ENCODE peak calls at places on chromosomes 7 and 10, in four cellular contexts. F is CD4-positive, CD25-positive, alpha-beta regulatory T cell; U is astrocyte of the spinal cord; V is pancreas. O is an unnamed sample.

GRCh38 chr7:79241288-79242055 is 212.0 kb downstream of the MAGI2 start:
- DNase-seq in F (no peak), U (peak), V (no peak), O (peak)

GRCh38 chr10:75283150-75284096 is 47.7 kb upstream of the COMTD1 start:
- DNase-seq in F (no peak), U (peak), V (peak), O (peak)

GRCh38 chr10:18666810-18667209 is 7.6 kb downstream of the ARL5B start:
- DNase-seq in F (no peak), U (peak), V (no peak), O (peak)

GRCh38 chr7:66281678-66282593 is 76.8 kb downstream of the TPST1 start:
- DNase-seq in F (no peak), U (peak), V (no peak), O (peak)

GRCh38 chr10:122326385-122326784 is 48.1 kb upstream of the PLEKHA1 start:
- DNase-seq in F (no peak), U (no peak), V (no peak), O (no peak)

GRCh38 chr7:111827863-111828504 is 265.7 kb upstream of the IMMP2L start:
- DNase-seq in F (no peak), U (peak), V (no peak), O (peak)

GRCh38 chr10:43962346-43963191 is 313.9 kb upstream of the ZNF32 start:
- DNase-seq in F (no peak), U (peak), V (peak), O (no peak)

GRCh38 chr10:92110039-92110794 is 180.7 kb downstream of the CPEB3 start:
- DNase-seq in F (no peak), U (peak), V (no peak), O (no peak)

GRCh38 chr7:2169923-2170575 is 62.7 kb downstream of the MAD1L1 start:
- DNase-seq in F (no peak), U (no peak), V (no peak), O (no peak)

GRCh38 chr10:15140640-15141039 is 27.9 kb downstream of the NMT2 start:
- DNase-seq in F (no peak), U (no peak), V (no peak), O (no peak)

GRCh38 chr10:13555884-13556529 is 27.2 kb upstream of the BEND7 start:
- DNase-seq in F (no peak), U (no peak), V (peak), O (no peak)

GRCh38 chr10:131943021-131943814 is 38.5 kb downstream of the BNIP3 start:
- DNase-seq in F (no peak), U (no peak), V (peak), O (no peak)

GRCh38 chr7:21099432-21099831 is 312.7 kb upstream of the SP8 start:
- DNase-seq in F (no peak), U (no peak), V (no peak), O (no peak)

GRCh38 chr10:97718659-97719142 is 5.2 kb downstream of the MARVELD1 start:
- DNase-seq in F (no peak), U (no peak), V (peak), O (no peak)

GRCh38 chr7:44063894-44064651 is 1.3 kb downstream of the PGAM2 start:
- DNase-seq in F (no peak), U (no peak), V (no peak), O (no peak)

GRCh38 chr7:99473315-99473596 is 566 bp downstream of the ZNF789 start:
- DNase-seq in F (no peak), U (peak), V (no peak), O (peak)

GRCh38 chr7:727104-727805 is at the start of gene PRKAR1B:
- DNase-seq in F (peak), U (no peak), V (peak), O (no peak)

GRCh38 chr10:125024496-125025234 is 82.7 kb downstream of the ZRANB1 start:
- DNase-seq in F (no peak), U (no peak), V (no peak), O (no peak)

GRCh38 chr10:30434273-30435067 is 486 bp downstream of the MAP3K8 start:
- DNase-seq in F (peak), U (peak), V (peak), O (no peak)

GRCh38 chr7:40551685-40552576 is 417.1 kb downstream of the SUGCT start:
- DNase-seq in F (no peak), U (peak), V (no peak), O (peak)

GRCh38 chr10:5105626-5106025 is 11.4 kb downstream of the AKR1C3 start:
- DNase-seq in F (no peak), U (no peak), V (no peak), O (no peak)

GRCh38 chr7:105268511-105269392 is 120.0 kb downstream of the SRPK2 start:
- DNase-seq in F (no peak), U (peak), V (no peak), O (peak)

GRCh38 chr7:3754488-3755365 is 453.7 kb downstream of the SDK1 start:
- DNase-seq in F (no peak), U (peak), V (no peak), O (no peak)

GRCh38 chr10:44376504-44377099 is 8.3 kb downstream of the CXCL12 start:
- DNase-seq in F (no peak), U (no peak), V (no peak), O (peak)

GRCh38 chr10:103564116-103564501 is 70.6 kb downstream of the NEURL1 start:
- DNase-seq in F (no peak), U (no peak), V (no peak), O (no peak)

GRCh38 chr7:108457871-108458270 is 1.6 kb upstream of the NRCAM start:
- DNase-seq in F (no peak), U (no peak), V (no peak), O (no peak)

GRCh38 chr7:108454674-108455523 is 1.3 kb downstream of the NRCAM start:
- DNase-seq in F (no peak), U (peak), V (peak), O (no peak)

GRCh38 chr7:108455833-108456677 is at the start of gene NRCAM:
- DNase-seq in F (no peak), U (peak), V (peak), O (no peak)

GRCh38 chr7:108455524-108455832 is 758 bp downstream of the NRCAM start:
- DNase-seq in F (no peak), U (no peak), V (no peak), O (no peak)

GRCh38 chr7:108456845-108457540 is 757 bp upstream of the NRCAM start:
- DNase-seq in F (no peak), U (no peak), V (no peak), O (no peak)
- H3K4me3 ChIP-seq in F (no peak), U (no peak), V (peak), O (peak)

DNA sequence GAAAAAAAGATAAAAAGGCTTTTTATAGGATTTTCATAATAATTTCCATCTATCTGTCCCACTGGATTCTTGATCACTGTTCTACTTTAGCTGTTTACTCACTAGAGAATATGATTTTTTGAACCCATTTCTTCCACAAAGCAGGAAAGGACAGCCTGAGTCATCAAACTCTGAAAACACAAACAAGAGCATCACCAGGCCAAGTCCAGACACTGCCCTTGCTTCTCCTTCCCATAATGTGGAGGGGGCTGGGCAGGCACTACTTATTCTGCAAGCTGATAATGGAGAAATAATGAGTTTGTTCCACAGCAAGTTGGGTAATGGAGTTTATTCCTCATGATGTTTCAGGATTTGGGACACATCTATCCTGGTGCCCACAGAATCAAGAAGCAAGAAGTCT is 13.0 kb upstream of the KCNIP2 start:
- DNase-seq in F (no peak), U (no peak), V (no peak), O (peak)
- H3K4me3 ChIP-seq in F (no peak), U (no peak), V (no peak), O (no peak)

DNA sequence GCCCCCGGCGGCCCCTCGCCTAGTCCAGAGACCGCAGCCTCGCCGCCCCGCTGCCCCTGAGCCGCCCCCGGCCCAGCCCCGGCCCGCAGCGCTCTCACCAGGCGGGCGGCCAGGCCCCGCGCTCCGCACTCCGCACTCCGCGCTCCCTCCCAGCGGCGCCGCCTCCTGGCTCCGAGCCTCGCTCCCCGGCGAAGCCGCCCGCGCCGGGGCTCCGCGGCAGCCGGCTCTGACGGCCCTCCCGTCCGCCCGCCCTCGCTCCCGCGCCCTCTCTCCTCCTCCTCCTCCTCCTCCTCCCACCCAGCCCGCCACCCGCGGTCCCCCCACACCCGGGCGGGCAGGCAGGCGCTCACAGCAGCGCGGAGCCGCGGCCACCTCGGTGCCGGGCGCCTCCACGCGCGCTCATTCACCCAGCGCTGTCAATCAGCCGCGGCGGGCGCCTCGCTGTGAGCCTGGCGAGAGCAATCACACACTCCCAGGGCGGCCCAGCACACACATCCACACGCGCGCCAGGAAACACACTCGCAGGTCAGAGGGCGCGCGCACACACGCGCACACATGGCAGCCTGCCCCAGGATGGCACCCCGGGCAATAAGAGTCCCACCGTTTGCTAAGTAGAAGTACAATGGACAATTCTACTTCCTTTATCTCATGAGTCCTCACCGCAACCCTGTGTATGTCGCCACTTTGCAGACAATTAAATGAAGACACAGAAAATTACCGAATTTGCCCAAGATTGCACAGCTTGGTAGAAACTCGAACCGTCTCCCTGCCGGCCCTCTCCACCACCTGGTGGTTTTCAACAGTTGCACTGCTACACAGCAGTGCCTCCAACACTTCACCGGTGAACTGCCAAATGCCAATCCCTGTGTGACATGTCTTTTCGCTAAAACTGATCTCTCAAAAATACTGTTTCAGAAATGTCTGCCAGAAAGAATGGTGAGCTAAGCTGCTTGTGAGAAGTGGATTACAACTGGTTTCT is at the start of gene PRRT4:
- DNase-seq in F (no peak), U (no peak), V (peak), O (no peak)
- H3K4me3 ChIP-seq in F (no peak), U (peak), V (peak), O (peak)

GRCh38 chr7:50791921-50792341 is 9.2 kb upstream of the GRB10 start:
- DNase-seq in F (no peak), U (peak), V (no peak), O (no peak)

GRCh38 chr7:50793947-50794570 is 11.4 kb upstream of the GRB10 start:
- DNase-seq in F (no peak), U (no peak), V (no peak), O (no peak)

GRCh38 chr7:50791363-50791762 is 8.7 kb upstream of the GRB10 start:
- DNase-seq in F (no peak), U (no peak), V (no peak), O (no peak)

GRCh38 chr7:50793115-50793946 is 10.6 kb upstream of the GRB10 start:
- DNase-seq in F (no peak), U (peak), V (peak), O (no peak)

DNA sequence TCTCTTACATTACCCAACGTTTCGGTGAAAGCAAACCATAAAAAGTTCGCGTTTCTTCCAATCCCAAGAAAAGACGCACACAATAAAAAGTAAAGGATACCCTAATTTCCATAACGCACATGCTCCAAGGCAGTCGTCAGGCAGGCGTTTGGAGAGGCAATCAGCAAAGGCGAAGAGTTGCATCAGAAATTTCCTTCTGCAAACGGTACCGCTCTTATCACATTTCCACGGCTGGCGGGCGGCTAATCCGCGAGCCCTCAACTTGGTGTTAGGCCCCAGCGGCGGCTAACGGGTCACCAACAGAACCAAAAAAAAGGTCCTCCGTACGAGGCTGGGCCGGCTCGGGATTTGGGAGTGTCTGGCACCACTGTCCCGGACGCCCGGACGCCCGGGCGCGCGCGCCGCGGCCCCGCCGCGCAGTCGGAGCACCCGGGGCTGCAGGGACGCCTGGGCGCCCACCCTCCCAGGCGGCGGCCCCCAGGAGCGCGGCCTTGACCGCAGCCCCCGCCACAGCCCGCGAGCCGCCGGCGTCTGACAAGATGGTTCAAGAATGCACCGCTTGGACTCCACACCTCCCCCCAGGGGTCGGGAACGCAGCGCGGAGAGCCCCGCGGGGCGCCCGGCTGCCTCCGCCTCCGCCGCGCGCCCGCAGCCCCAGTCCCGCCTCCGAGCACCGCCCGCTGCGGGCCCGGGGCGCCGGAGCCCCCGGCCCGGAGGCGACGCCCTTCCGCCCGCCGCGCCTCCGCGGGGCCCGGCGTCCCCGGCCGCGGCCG is 9.8 kb upstream of the GRB10 start:
- DNase-seq in F (no peak), U (peak), V (peak), O (no peak)
- H3K4me3 ChIP-seq in F (no peak), U (peak), V (peak), O (peak)